ENCODE peak calls at places on chromosomes 4 and X, in ten cellular contexts. W is endodermal cell; J is neural crest cell; S is activated CD4-positive, alpha-beta T cell treated with anti-CD3 and anti-CD28 coated beads, Interleukin-2, amount 10 ng/mL, durations not matched to agents 7 days and 5 days; T is activated CD4-positive, CD25-positive, alpha-beta regulatory T cell treated with anti-CD3 and anti-CD28 coated beads, Interleukin-2, amount 50 U/mL, for 72 hours; V is NCI-H1417 treated with DMSO at 0.1 percent for 48 hours; M is choroid plexus epithelial cell; I is caudate nucleus; F is GM13977; E is Caki2. Z is an unnamed sample.

GRCh38 chr4:168766537-168767316 is 243.3 kb downstream of the CBR4 start:
- DNase-seq in W (no peak), J (no peak), S (no peak), T (no peak), V (no peak), M (peak), I (no peak), F (no peak), E (peak), Z (no peak)

GRCh38 chr4:145890689-145891088 is 47.9 kb downstream of the ZNF827 start:
- DNase-seq in W (no peak), J (no peak), S (no peak), T (no peak), V (no peak), M (no peak), I (no peak), F (no peak), E (no peak), Z (no peak)

GRCh38 chr4:13626492-13627184 is 887 bp downstream of the BOD1L1 start:
- DNase-seq in W (no peak), J (no peak), S (no peak), T (no peak), V (no peak), M (peak), I (no peak), F (no peak), E (peak), Z (no peak)

GRCh38 chr4:177250056-177250696 is 59.5 kb upstream of the NEIL3 start:
- DNase-seq in W (peak), J (peak), S (peak), T (peak), V (no peak), M (peak), I (peak), F (peak), E (peak), Z (peak)

GRCh38 chr4:37685726-37686372 is 327 bp downstream of the RELL1 start:
- DNase-seq in W (no peak), J (no peak), S (peak), T (no peak), V (no peak), M (peak), I (no peak), F (no peak), E (no peak), Z (no peak)

GRCh38 chr4:87089368-87089767 is 131.1 kb downstream of the KLHL8 start:
- DNase-seq in W (no peak), J (no peak), S (no peak), T (no peak), V (no peak), M (no peak), I (no peak), F (no peak), E (peak), Z (no peak)

GRCh38 chrX:43423876-43424275 is 232.2 kb upstream of the MAOA start:
- DNase-seq in W (no peak), J (no peak), S (no peak), T (no peak), V (no peak), M (no peak), I (no peak), F (no peak), E (peak), Z (no peak)

GRCh38 chrX:100962811-100963210 is 6.7 kb upstream of the ARL13A start:
- DNase-seq in W (no peak), J (no peak), S (no peak), T (no peak), V (no peak), M (no peak), I (no peak), F (no peak), E (no peak), Z (no peak)

GRCh38 chrX:8823698-8824097 is 22.5 kb upstream of the FAM9A start:
- DNase-seq in W (no peak), J (no peak), S (no peak), T (no peak), V (no peak), M (no peak), I (no peak), F (no peak), E (no peak), Z (no peak)

GRCh38 chr4:107278791-107279481 is 242.8 kb upstream of the DKK2 start:
- DNase-seq in W (no peak), J (no peak), S (no peak), T (no peak), V (no peak), M (no peak), I (no peak), F (no peak), E (no peak), Z (no peak)

GRCh38 chr4:55611358-55612059 is 19.5 kb upstream of the PDCL2 start:
- DNase-seq in W (no peak), J (no peak), S (no peak), T (no peak), V (no peak), M (no peak), I (no peak), F (no peak), E (no peak), Z (no peak)

GRCh38 chrX:39752820-39753219 is 344.9 kb downstream of the BCOR start:
- DNase-seq in W (no peak), J (no peak), S (no peak), T (no peak), V (no peak), M (no peak), I (peak), F (no peak), E (no peak), Z (no peak)

Z was measured in H9.